ENCODE peak calls at places on chromosomes 12 and 14, in eight cellular contexts. B is activated T-helper 1 cell treated with Interleukin-2 at 50 U/mL for 16 hours; E is T-helper 9 cell; W is ecto neural progenitor cell; O is natural killer cell; C is putamen; N is stimulated activated CD4-positive, alpha-beta T cell treated with anti-CD3 and anti-CD28 coated beads, TNF-alpha, amount 100 ng/mL, for 1 hour; Z is lower lobe of right lung. A is an unnamed sample.

GRCh38 chr12:9647825-9648700 is 21.4 kb upstream of the CLEC2D start:
- DNase-seq in B (peak), E (peak), W (peak), O (peak), C (peak), N (peak), Z (peak), A (peak)

GRCh38 chr12:49706351-49707126 is 666 bp downstream of the FMNL3 start:
- DNase-seq in B (no peak), E (peak), W (peak), O (peak), C (no peak), N (no peak), Z (peak), A (peak)

GRCh38 chr12:116200812-116201211 is 76.7 kb downstream of the MED13L start:
- DNase-seq in B (no peak), E (no peak), W (no peak), O (no peak), C (no peak), N (no peak), Z (no peak), A (no peak)

GRCh38 chr12:25361511-25361910 is 110.8 kb upstream of the KRAS start:
- DNase-seq in B (no peak), E (no peak), W (no peak), O (no peak), C (no peak), N (no peak), Z (no peak), A (no peak)

GRCh38 chr12:59067068-59067467 is 146.8 kb upstream of the LRIG3 start:
- DNase-seq in B (no peak), E (no peak), W (no peak), O (no peak), C (no peak), N (no peak), Z (no peak), A (no peak)

GRCh38 chr12:25529738-25530137 is 23.3 kb downstream of the LMNTD1 start:
- DNase-seq in B (no peak), E (no peak), W (no peak), O (no peak), C (no peak), N (no peak), Z (no peak), A (no peak)

GRCh38 chr14:49497725-49498348 is 88.3 kb downstream of the RPS29 start:
- DNase-seq in B (no peak), E (peak), W (no peak), O (no peak), C (peak), N (no peak), Z (no peak), A (no peak)

GRCh38 chr12:39763894-39764176 is 144.2 kb upstream of the ABCD2 start:
- DNase-seq in B (no peak), E (no peak), W (no peak), O (no peak), C (no peak), N (no peak), Z (no peak), A (no peak)

GRCh38 chr12:13801543-13801942 is 179.9 kb downstream of the GRIN2B start:
- DNase-seq in B (no peak), E (no peak), W (no peak), O (no peak), C (no peak), N (no peak), Z (no peak), A (no peak)

GRCh38 chr14:104724407-104724980 is 465 bp downstream of the ADSS1 start:
- DNase-seq in B (no peak), E (no peak), W (no peak), O (no peak), C (no peak), N (no peak), Z (peak), A (peak)

GRCh38 chr14:76870146-76870545 is 43.9 kb downstream of the LRRC74A start:
- DNase-seq in B (no peak), E (no peak), W (no peak), O (no peak), C (no peak), N (no peak), Z (no peak), A (no peak)

GRCh38 chr12:71071466-71072097 is 86.2 kb downstream of the TSPAN8 start:
- DNase-seq in B (no peak), E (no peak), W (no peak), O (no peak), C (no peak), N (no peak), Z (no peak), A (no peak)

GRCh38 chr12:90013409-90013808 is 304.8 kb upstream of the ATP2B1 start:
- DNase-seq in B (no peak), E (no peak), W (no peak), O (no peak), C (no peak), N (no peak), Z (no peak), A (no peak)

GRCh38 chr12:30026621-30027234 is 243.0 kb upstream of the TMTC1 start:
- DNase-seq in B (no peak), E (no peak), W (no peak), O (no peak), C (no peak), N (no peak), Z (no peak), A (no peak)

GRCh38 chr14:24310666-24311604 is at the start of gene LTB4R:
- DNase-seq in B (peak), E (peak), W (no peak), O (peak), C (no peak), N (no peak), Z (peak), A (peak)

GRCh38 chr12:127014079-127014478 is 1252.9 kb upstream of the TMEM132C start:
- DNase-seq in B (no peak), E (no peak), W (no peak), O (no peak), C (no peak), N (no peak), Z (no peak), A (no peak)

GRCh38 chr14:96894966-96895365 is 97.8 kb downstream of the VRK1 start:
- DNase-seq in B (no peak), E (no peak), W (no peak), O (no peak), C (no peak), N (no peak), Z (no peak), A (no peak)

GRCh38 chr12:50257226-50258166 is 25.8 kb downstream of the LIMA1 start:
- DNase-seq in B (no peak), E (no peak), W (no peak), O (no peak), C (no peak), N (no peak), Z (no peak), A (no peak)

GRCh38 chr14:72544615-72545387 is 349.1 kb downstream of the DPF3 start:
- DNase-seq in B (no peak), E (no peak), W (peak), O (no peak), C (no peak), N (no peak), Z (no peak), A (no peak)

GRCh38 chr12:114006482-114007425 is 40.6 kb upstream of the RBM19 start:
- DNase-seq in B (no peak), E (no peak), W (no peak), O (no peak), C (no peak), N (no peak), Z (no peak), A (no peak)

GRCh38 chr12:30985814-30986452 is 59.4 kb downstream of the TSPAN11 start:
- DNase-seq in B (no peak), E (no peak), W (peak), O (no peak), C (peak), N (no peak), Z (peak), A (peak)

GRCh38 chr12:56001446-56002100 is 4.5 kb downstream of the SUOX start:
- DNase-seq in B (no peak), E (no peak), W (no peak), O (no peak), C (no peak), N (no peak), Z (no peak), A (no peak)

GRCh38 chr12:79344855-79345840 is 345.6 kb downstream of the PAWR start:
- DNase-seq in B (no peak), E (no peak), W (peak), O (no peak), C (no peak), N (no peak), Z (no peak), A (no peak)

GRCh38 chr12:78156751-78157150 is 326.1 kb downstream of the NAV3 start:
- DNase-seq in B (no peak), E (no peak), W (no peak), O (no peak), C (no peak), N (no peak), Z (no peak), A (no peak)

GRCh38 chr12:50014342-50014741 is 11.0 kb downstream of the RACGAP1 start:
- DNase-seq in B (no peak), E (no peak), W (no peak), O (no peak), C (no peak), N (no peak), Z (no peak), A (no peak)

GRCh38 chr14:99654235-99655000 is 9.5 kb downstream of the HHIPL1 start:
- DNase-seq in B (no peak), E (no peak), W (no peak), O (no peak), C (no peak), N (no peak), Z (peak), A (peak)

GRCh38 chr12:118402251-118402650 is 25.9 kb downstream of the SUDS3 start:
- DNase-seq in B (no peak), E (no peak), W (no peak), O (no peak), C (no peak), N (no peak), Z (no peak), A (no peak)

GRCh38 chr14:88289996-88290395 is 33.1 kb downstream of the KCNK10 start:
- DNase-seq in B (no peak), E (no peak), W (no peak), O (no peak), C (no peak), N (no peak), Z (no peak), A (no peak)

GRCh38 chr12:97984951-97985350 is 522.3 kb downstream of the RMST start:
- DNase-seq in B (no peak), E (no peak), W (no peak), O (no peak), C (no peak), N (no peak), Z (no peak), A (no peak)

GRCh38 chr14:83556746-83557460 is 1973.0 kb upstream of the FLRT2 start:
- DNase-seq in B (no peak), E (no peak), W (no peak), O (no peak), C (no peak), N (no peak), Z (no peak), A (no peak)

GRCh38 chr12:26058818-26059217 is 66.0 kb downstream of the BHLHE41 start:
- DNase-seq in B (no peak), E (no peak), W (no peak), O (no peak), C (no peak), N (no peak), Z (no peak), A (no peak)

GRCh38 chr12:6821674-6822433 is at the start of gene GPR162:
- DNase-seq in B (no peak), E (no peak), W (peak), O (no peak), C (no peak), N (no peak), Z (peak), A (peak)

GRCh38 chr12:12635651-12636050 is 24.0 kb downstream of the CREBL2 start:
- DNase-seq in B (no peak), E (no peak), W (no peak), O (no peak), C (no peak), N (no peak), Z (no peak), A (no peak)

GRCh38 chr12:46982629-46983392 is 96.6 kb upstream of the PCED1B start:
- DNase-seq in B (no peak), E (no peak), W (no peak), O (no peak), C (no peak), N (no peak), Z (no peak), A (no peak)

GRCh38 chr12:95694148-95694547 is 96.4 kb downstream of the NTN4 start:
- DNase-seq in B (no peak), E (no peak), W (no peak), O (no peak), C (no peak), N (no peak), Z (no peak), A (no peak)

GRCh38 chr12:92070054-92070863 is 75.4 kb downstream of the BTG1 start:
- DNase-seq in B (no peak), E (no peak), W (no peak), O (no peak), C (no peak), N (no peak), Z (no peak), A (no peak)

GRCh38 chr14:76922599-76922998 is 96.4 kb downstream of the LRRC74A start:
- DNase-seq in B (no peak), E (no peak), W (no peak), O (no peak), C (no peak), N (no peak), Z (no peak), A (no peak)

GRCh38 chr12:66724616-66725015 is 45.7 kb upstream of the GRIP1 start:
- DNase-seq in B (no peak), E (no peak), W (no peak), O (no peak), C (no peak), N (no peak), Z (no peak), A (no peak)

GRCh38 chr14:30610719-30611388 is 11.3 kb upstream of the SCFD1 start:
- DNase-seq in B (no peak), E (no peak), W (no peak), O (no peak), C (peak), N (no peak), Z (peak), A (no peak)